ENCODE peak calls at places on chromosomes 2 and 18, in eight cellular contexts. S is GM03348; Q is neural crest cell; B is CD4-positive, CD25-positive, alpha-beta regulatory T cell; I is CD8-positive, alpha-beta T cell; G is lower leg skin; Y is right lobe of liver; U is iris pigment epithelial cell. O is an unnamed sample.

GRCh38 chr2:210072922-210073509 is 70.6 kb downstream of the RPE start:
- DNase-seq in G (no peak), B (no peak), I (no peak), Y (no peak), S (peak), Q (no peak), U (peak), O (no peak)

GRCh38 chr2:77977486-77978063 is 455.4 kb upstream of the LRRTM4 start:
- DNase-seq in G (no peak), U (no peak), Q (no peak), I (no peak), Y (no peak), S (no peak), B (no peak), O (no peak)

GRCh38 chr18:56873441-56874140 is 222.4 kb downstream of the WDR7 start:
- DNase-seq in B (peak), U (no peak), Y (no peak), Q (peak), G (no peak), I (no peak), S (no peak), O (peak)

GRCh38 chr2:28616618-28617017 is 120.8 kb downstream of the PLB1 start:
- DNase-seq in Q (no peak), G (no peak), Y (no peak), B (no peak), U (peak), I (no peak), S (no peak), O (no peak)

GRCh38 chr2:134235771-134236170 is 18.1 kb upstream of the MGAT5 start:
- DNase-seq in Y (no peak), B (no peak), I (no peak), U (peak), G (no peak), Q (no peak), S (no peak), O (no peak)

GRCh38 chr2:138244400-138245001 is 257.1 kb upstream of the SPOPL start:
- DNase-seq in S (peak), I (no peak), Q (no peak), B (no peak), Y (no peak), G (peak), U (peak), O (no peak)

GRCh38 chr2:15560404-15560987 is 638 bp downstream of the NBAS start:
- DNase-seq in G (no peak), Y (peak), Q (no peak), U (peak), B (no peak), I (no peak), S (peak), O (peak)

GRCh38 chr2:158034198-158034831 is 67.4 kb upstream of the UPP2 start:
- DNase-seq in Y (peak), B (no peak), G (no peak), U (peak), S (peak), I (no peak), Q (peak), O (peak)

GRCh38 chr2:26273501-26273900 is 28.8 kb downstream of the HADHB start:
- DNase-seq in U (no peak), B (no peak), Q (no peak), Y (no peak), S (no peak), G (no peak), I (no peak), O (no peak)

GRCh38 chr2:126754240-126755004 is 98.5 kb downstream of the GYPC start:
- DNase-seq in Y (no peak), G (no peak), B (no peak), I (no peak), S (no peak), Q (no peak), U (no peak), O (no peak)

GRCh38 chr2:69154031-69154430 is 141.1 kb downstream of the ANTXR1 start:
- DNase-seq in Y (no peak), G (no peak), S (no peak), U (peak), Q (no peak), I (no peak), B (no peak), O (no peak)

GRCh38 chr2:113157108-113157896 is 16.5 kb upstream of the PSD4 start:
- DNase-seq in G (no peak), I (peak), U (peak), B (peak), Y (peak), S (peak), Q (peak), O (peak)

GRCh38 chr2:106841886-106842645 is 43.9 kb downstream of the ST6GAL2 start:
- DNase-seq in U (no peak), B (no peak), G (no peak), I (no peak), S (no peak), Q (no peak), Y (no peak), O (no peak)

GRCh38 chr2:113700186-113700841 is 56.1 kb downstream of the SLC35F5 start:
- DNase-seq in I (peak), Q (no peak), S (no peak), Y (no peak), G (no peak), U (no peak), B (no peak), O (no peak)

GRCh38 chr2:29920631-29921559 is 491 bp downstream of the ALK start:
- DNase-seq in S (peak), I (no peak), U (peak), Q (peak), B (no peak), G (no peak), Y (peak), O (peak)

GRCh38 chr2:188986839-188987238 is 12.7 kb downstream of the COL3A1 start:
- DNase-seq in U (peak), S (peak), G (no peak), Q (no peak), Y (no peak), B (no peak), I (no peak), O (no peak)

GRCh38 chr2:9174771-9175441 is 31.7 kb upstream of the ASAP2 start:
- DNase-seq in I (no peak), B (no peak), Q (no peak), G (no peak), U (peak), S (peak), Y (no peak), O (no peak)

GRCh38 chr2:135124924-135125886 is 73.1 kb downstream of the RAB3GAP1 start:
- DNase-seq in B (no peak), Q (no peak), S (peak), I (no peak), U (peak), Y (no peak), G (no peak), O (no peak)

GRCh38 chr2:43059183-43059897 is 167.1 kb downstream of the ZFP36L2 start:
- DNase-seq in U (peak), G (peak), S (peak), B (peak), Y (peak), Q (no peak), I (peak), O (no peak)

GRCh38 chr2:21142149-21142548 is 18.4 kb downstream of the TDRD15 start:
- DNase-seq in Q (no peak), Y (no peak), B (no peak), I (no peak), G (no peak), U (no peak), S (no peak), O (no peak)

GRCh38 chr2:27753744-27754588 is 17.6 kb upstream of the MRPL33 start:
- DNase-seq in U (peak), S (peak), Q (peak), Y (peak), G (peak), B (peak), I (peak), O (peak)

GRCh38 chr2:217743980-217744761 is 258.6 kb downstream of the TNS1 start:
- DNase-seq in U (no peak), I (no peak), B (no peak), Y (no peak), Q (no peak), G (no peak), S (peak), O (no peak)

GRCh38 chr2:121120411-121120810 is 164.6 kb downstream of the TFCP2L1 start:
- DNase-seq in U (no peak), B (no peak), G (no peak), I (no peak), Y (no peak), S (no peak), Q (no peak), O (no peak)

GRCh38 chr2:73836141-73836943 is 7.6 kb downstream of the STAMBP start:
- DNase-seq in S (no peak), U (no peak), Q (no peak), Y (no peak), G (no peak), B (no peak), I (no peak), O (peak)

GRCh38 chr2:43331428-43331827 is 105.0 kb upstream of the ZFP36L2 start:
- DNase-seq in B (no peak), S (no peak), Q (no peak), Y (no peak), G (no peak), U (peak), I (no peak), O (no peak)

GRCh38 chr2:238808761-238809160 is 39.1 kb upstream of the TWIST2 start:
- DNase-seq in Y (no peak), Q (no peak), I (no peak), G (no peak), B (no peak), U (no peak), S (no peak), O (no peak)

GRCh38 chr2:211869134-211869533 is 669.5 kb downstream of the ERBB4 start:
- DNase-seq in B (no peak), U (no peak), S (no peak), I (no peak), G (no peak), Y (no peak), Q (no peak), O (no peak)

GRCh38 chr2:48721158-48721557 is 34.4 kb downstream of the LHCGR start:
- DNase-seq in S (no peak), I (no peak), G (no peak), Y (no peak), Q (no peak), B (no peak), U (no peak), O (no peak)